ENCODE peak calls at places on chromosome 12, in ten cellular contexts. F, D, V, L, U, N, W, A, C and H are unnamed samples.

GRCh38 chr12:15931590-15932053 is 20.5 kb downstream of the DERA start:
- DNase-seq in D (no peak), N (no peak), C (no peak), A (no peak), L (peak), V (no peak), U (no peak), W (no peak), F (no peak), H (peak)

GRCh38 chr12:114834621-114835020 is 150.6 kb upstream of the TBX3 start:
- DNase-seq in A (no peak), U (no peak), D (no peak), N (peak), F (peak), C (no peak), W (no peak), V (no peak), L (peak), H (peak)

GRCh38 chr12:20443792-20444191 is 75.5 kb downstream of the PDE3A start:
- DNase-seq in L (no peak), W (no peak), A (no peak), V (no peak), N (no peak), D (no peak), C (no peak), U (no peak), F (no peak), H (no peak)

GRCh38 chr12:9064201-9064814 is 51.4 kb downstream of the A2M start:
- DNase-seq in F (peak), W (peak), L (peak), C (peak), V (peak), N (peak), A (peak), D (peak), U (peak), H (peak)

GRCh38 chr12:121355818-121356217 is 3.6 kb upstream of the ANAPC5 start:
- DNase-seq in N (no peak), V (no peak), L (no peak), D (no peak), F (no peak), C (no peak), U (no peak), W (no peak), A (no peak), H (no peak)

GRCh38 chr12:57993030-57993429 is 51.7 kb downstream of the ATP23 start:
- DNase-seq in V (no peak), D (no peak), C (no peak), A (no peak), U (no peak), F (peak), W (no peak), N (peak), L (peak), H (peak)

GRCh38 chr12:30692470-30692869 is 3.2 kb downstream of the IPO8 start:
- DNase-seq in F (peak), V (no peak), U (no peak), D (no peak), W (no peak), A (no peak), N (peak), C (no peak), L (peak), H (peak)

GRCh38 chr12:132689227-132689626 is 1.8 kb downstream of the PXMP2 start:
- DNase-seq in A (no peak), D (no peak), L (no peak), V (no peak), C (no peak), F (no peak), W (no peak), N (no peak), U (no peak), H (no peak)

GRCh38 chr12:6950944-6951540 is at the start of gene PTPN6:
- DNase-seq in W (no peak), F (no peak), D (no peak), C (peak), N (no peak), A (no peak), L (no peak), U (no peak), V (no peak), H (no peak)

GRCh38 chr12:82950362-82950761 is 263.7 kb downstream of the TMTC2 start:
- DNase-seq in L (no peak), C (no peak), W (no peak), D (no peak), U (no peak), V (no peak), A (no peak), F (no peak), N (no peak), H (no peak)

GRCh38 chr12:88313554-88313953 is 171.4 kb downstream of the TMTC3 start:
- DNase-seq in C (no peak), V (no peak), U (no peak), W (no peak), A (no peak), L (no peak), N (no peak), D (no peak), F (no peak), H (no peak)

GRCh38 chr12:88889326-88890110 is 309.2 kb upstream of the KITLG start:
- DNase-seq in U (peak), V (no peak), N (peak), W (no peak), L (peak), F (peak), C (no peak), D (no peak), A (no peak), H (peak)

GRCh38 chr12:118063567-118064391 is 2.8 kb upstream of the WSB2 start:
- DNase-seq in C (no peak), L (peak), W (no peak), F (peak), D (no peak), A (no peak), U (no peak), V (no peak), N (peak), H (peak)

GRCh38 chr12:4908694-4909396 is 860 bp upstream of the KCNA1 start:
- DNase-seq in W (no peak), L (no peak), C (no peak), V (no peak), F (no peak), A (no peak), D (no peak), N (peak), U (no peak), H (no peak)

GRCh38 chr12:147242-147641 is 66.7 kb downstream of the SLC6A12 start:
- DNase-seq in L (no peak), W (no peak), V (no peak), N (no peak), A (no peak), C (no peak), D (no peak), F (no peak), U (no peak), H (no peak)

GRCh38 chr12:13454991-13455696 is 258.6 kb downstream of the EMP1 start:
- DNase-seq in F (no peak), D (no peak), A (no peak), V (no peak), C (no peak), L (no peak), W (no peak), N (no peak), U (no peak), H (no peak)

GRCh38 chr12:101619868-101620761 is 25.3 kb downstream of the MYBPC1 start:
- DNase-seq in N (no peak), C (no peak), A (peak), L (no peak), D (no peak), F (no peak), U (no peak), V (no peak), W (peak), H (peak)

GRCh38 chr12:15522574-15523187 is 200.4 kb downstream of the PTPRO start:
- DNase-seq in D (no peak), V (no peak), N (peak), C (no peak), L (peak), F (peak), U (no peak), W (no peak), A (peak), H (peak)

GRCh38 chr12:132498931-132499330 is 9.0 kb downstream of the FBRSL1 start:
- DNase-seq in L (no peak), W (no peak), C (no peak), V (no peak), A (no peak), F (no peak), U (no peak), D (no peak), N (no peak), H (no peak)

GRCh38 chr12:110355080-110355479 is 48.4 kb downstream of the ANAPC7 start:
- DNase-seq in D (no peak), A (no peak), C (no peak), U (no peak), N (peak), F (no peak), W (no peak), L (no peak), V (no peak), H (peak)

GRCh38 chr12:7096006-7096903 is 4.0 kb upstream of the C1R start:
- DNase-seq in C (no peak), A (no peak), W (peak), U (no peak), F (no peak), L (no peak), N (no peak), D (no peak), V (no peak), H (no peak)

GRCh38 chr12:59834659-59835474 is 239.0 kb downstream of the SLC16A7 start:
- DNase-seq in U (no peak), D (no peak), A (no peak), W (no peak), V (no peak), N (peak), L (peak), F (peak), C (no peak), H (peak)

GRCh38 chr12:98373019-98373554 is 142.3 kb upstream of the TMPO start:
- DNase-seq in C (no peak), L (peak), U (peak), D (no peak), A (no peak), F (peak), N (peak), V (no peak), W (no peak), H (peak)

DNA sequence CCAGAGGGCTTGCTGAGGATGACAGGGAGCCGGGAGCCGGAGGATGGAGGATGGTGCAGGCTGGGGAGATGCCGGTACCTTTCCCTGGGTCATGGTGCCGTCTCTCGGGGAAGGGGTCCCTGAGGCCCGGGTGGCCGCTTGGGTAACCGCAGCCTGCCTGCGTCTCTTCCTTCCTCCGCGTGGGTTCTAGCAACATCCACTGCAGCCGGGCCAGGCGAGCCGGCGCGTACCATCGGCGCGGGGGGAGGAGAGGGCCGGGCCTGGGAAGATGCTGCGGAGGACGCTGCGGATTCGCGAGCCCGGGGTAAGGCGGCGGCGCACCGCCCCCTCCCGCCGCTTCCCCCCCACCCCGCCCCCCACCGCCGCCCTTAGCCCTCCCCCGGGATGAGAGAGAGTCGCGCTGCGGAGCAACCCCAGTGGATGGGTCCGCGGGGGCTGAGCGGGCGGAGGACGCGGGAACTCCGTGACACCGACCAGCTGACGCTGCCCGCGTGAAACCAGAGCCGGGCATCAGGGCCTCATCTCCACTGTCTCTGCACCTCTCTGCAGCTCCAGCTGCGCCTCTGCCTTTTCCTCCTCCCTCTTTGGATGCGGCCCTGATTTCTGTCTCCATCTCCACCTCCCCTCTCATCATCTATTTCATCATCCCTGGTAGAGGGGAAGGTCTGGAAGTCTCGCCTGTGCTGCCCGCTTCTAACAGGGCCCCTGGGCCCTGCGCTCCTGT is at the start of gene FAIM2:
- DNase-seq in W (peak), N (peak), A (no peak), L (peak), C (peak), V (no peak), D (peak), F (peak), U (peak), H (peak)
- TF ChIP-seq CTCF in W (no peak), N (no peak), A (no peak), L (no peak), C (no peak), V (no peak), D (no peak), F (no peak), U (no peak), H (no peak)

GRCh38 chr12:68940731-68941130 is 7.8 kb upstream of the CPM start:
- DNase-seq in W (no peak), V (no peak), F (no peak), C (no peak), N (no peak), U (no peak), L (no peak), D (no peak), A (no peak), H (peak)
- H3K4me3 ChIP-seq in W (no peak), V (no peak), F (no peak), C (no peak), N (no peak), U (no peak), L (no peak), D (no peak), A (no peak), H (no peak)

GRCh38 chr12:127133675-127134335 is 1133.2 kb upstream of the TMEM132C start:
- DNase-seq in F (no peak), D (no peak), V (no peak), C (no peak), W (no peak), L (peak), A (no peak), N (no peak), U (no peak), H (peak)
- TF ChIP-seq CTCF in F (no peak), D (no peak), V (no peak), C (no peak), W (no peak), L (peak), A (no peak), N (no peak), U (no peak), H (peak)

DNA sequence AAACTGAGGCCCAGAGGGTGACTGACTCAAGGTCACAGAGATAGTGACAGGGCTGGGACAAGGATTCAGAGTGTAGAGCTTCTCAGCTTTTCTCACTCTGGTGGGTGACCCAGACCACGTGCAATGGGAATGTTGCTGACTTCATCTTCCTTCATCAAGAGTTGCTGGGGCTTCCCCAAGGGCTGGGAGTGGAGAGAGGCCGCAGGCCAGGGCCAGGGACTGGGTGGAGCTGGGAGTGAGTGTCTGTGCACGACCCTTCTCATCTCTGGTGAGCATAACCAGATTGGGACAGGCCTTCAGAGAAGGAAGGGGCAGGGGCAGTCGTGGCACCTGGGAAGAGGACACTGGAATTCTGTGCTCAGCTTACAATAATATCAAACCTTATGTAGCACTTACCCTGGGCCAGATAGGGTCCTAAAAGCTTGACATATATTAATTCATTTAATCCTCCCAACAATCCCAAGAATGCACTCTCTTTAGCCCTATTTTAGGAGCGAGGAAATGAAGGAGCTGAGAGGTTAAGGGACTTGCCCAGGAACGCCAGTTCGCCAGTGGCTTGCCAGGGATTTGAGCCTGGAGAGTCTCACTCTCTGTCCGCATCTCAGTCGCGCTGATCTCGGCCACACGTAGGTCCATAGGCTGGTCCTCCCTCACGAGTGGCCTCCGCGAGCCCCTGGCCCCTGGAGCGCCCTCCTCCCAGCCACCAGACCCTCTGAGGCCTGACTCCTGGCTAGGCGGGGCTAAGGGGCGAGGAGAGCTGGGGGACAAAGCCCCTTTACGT is 15.8 kb downstream of the KRT18 start:
- DNase-seq in F (no peak), D (no peak), N (no peak), A (no peak), V (no peak), C (no peak), L (no peak), W (no peak), U (no peak), H (no peak)
- H3K4me3 ChIP-seq in F (no peak), D (peak), N (peak), A (no peak), V (no peak), C (peak), L (no peak), W (peak), U (no peak), H (peak)

GRCh38 chr12:53345486-53346195 is 9.5 kb upstream of the SP7 start:
- DNase-seq in C (no peak), V (no peak), D (peak), A (no peak), L (peak), F (no peak), U (no peak), W (no peak), N (peak), H (no peak)

GRCh38 chr12:53344824-53345485 is 8.8 kb upstream of the SP7 start:
- DNase-seq in A (peak), U (no peak), V (peak), N (peak), F (peak), C (peak), L (peak), D (peak), W (peak), H (peak)

GRCh38 chr12:53344487-53344823 is 8.3 kb upstream of the SP7 start:
- DNase-seq in L (no peak), F (no peak), U (no peak), V (no peak), D (no peak), C (no peak), A (no peak), W (no peak), N (no peak), H (no peak)

GRCh38 chr12:53343449-53343848 is 7.3 kb upstream of the SP7 start:
- DNase-seq in W (no peak), N (no peak), C (no peak), A (no peak), L (no peak), F (no peak), U (no peak), V (no peak), D (no peak), H (peak)

DNA sequence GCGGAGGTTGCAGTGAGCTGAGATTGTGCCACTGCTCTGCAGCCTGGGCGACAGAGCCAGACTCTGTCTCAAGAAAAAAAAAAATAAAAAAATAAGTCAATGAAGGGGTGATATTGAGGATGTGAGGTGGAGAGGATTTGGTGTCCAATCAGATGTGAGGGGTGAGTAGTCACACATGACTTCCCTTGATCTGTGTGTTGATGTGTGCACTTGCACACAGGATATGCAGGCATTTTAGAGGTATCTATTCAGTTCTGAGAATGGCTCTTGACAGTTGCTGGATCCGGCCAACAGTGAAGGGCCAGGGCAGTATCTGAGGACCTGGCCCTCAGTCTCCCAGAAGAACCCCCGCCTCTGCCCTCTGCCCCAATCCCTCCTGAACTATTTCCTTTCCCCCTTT is 7.8 kb upstream of the SP7 start:
- DNase-seq in V (no peak), U (no peak), D (no peak), C (no peak), A (no peak), N (no peak), F (no peak), W (no peak), L (no peak), H (no peak)
- TF ChIP-seq CTCF in V (no peak), U (no peak), D (no peak), C (no peak), A (no peak), N (no peak), F (no peak), W (no peak), L (no peak), H (no peak)

DNA sequence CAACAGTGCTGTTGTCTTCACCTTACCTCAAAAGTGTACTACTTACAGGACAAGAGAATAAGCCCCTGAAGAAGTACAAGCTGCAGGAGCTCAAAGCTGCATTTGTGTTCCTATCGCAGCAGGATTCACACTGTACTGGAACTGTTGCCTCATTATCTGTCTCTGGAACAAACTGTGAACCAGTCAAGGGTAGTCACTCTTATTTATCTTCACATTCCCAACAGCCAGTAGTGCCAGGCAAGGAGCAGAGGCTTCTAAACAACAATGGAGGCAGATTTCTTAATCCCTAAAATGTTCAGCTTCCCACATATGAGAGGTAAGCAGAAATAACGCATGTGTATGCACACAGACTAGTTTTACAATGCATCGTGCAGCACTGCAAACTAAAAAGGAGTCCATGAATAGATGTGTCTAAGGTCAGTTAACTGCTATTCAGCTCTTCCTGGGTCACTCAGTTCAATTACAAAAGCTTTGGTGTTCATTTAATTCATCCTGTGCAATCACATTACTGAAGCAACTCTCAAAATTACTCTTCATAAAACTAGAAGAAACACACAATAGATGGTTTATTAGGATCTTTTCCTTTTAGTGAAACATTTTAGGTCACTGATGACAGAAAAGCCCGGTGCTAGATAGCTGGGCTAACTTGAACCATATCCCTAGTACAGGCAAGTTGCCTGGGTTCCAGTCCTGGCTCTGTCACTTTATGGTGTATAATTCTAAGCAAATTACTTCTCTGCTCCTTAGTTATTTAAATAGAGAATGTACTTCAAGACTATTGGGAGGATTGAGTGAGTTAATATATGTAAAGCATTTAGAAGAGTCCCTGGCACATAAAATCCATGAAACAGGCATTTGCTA is 2.7 kb downstream of the APPL2 start:
- DNase-seq in A (no peak), L (no peak), D (no peak), C (no peak), N (no peak), V (no peak), W (no peak), U (no peak), F (no peak), H (peak)
- H3K4me3 ChIP-seq in A (peak), L (no peak), D (peak), C (peak), N (peak), V (no peak), W (peak), U (peak), F (no peak), H (no peak)

GRCh38 chr12:41264281-41264680 is 76.2 kb downstream of the PDZRN4 start:
- DNase-seq in D (no peak), N (no peak), C (no peak), A (no peak), W (no peak), V (no peak), L (peak), F (peak), U (no peak), H (peak)
- TF ChIP-seq CTCF in D (peak), N (peak), C (peak), A (peak), W (peak), V (no peak), L (no peak), F (peak), U (no peak), H (peak)

GRCh38 chr12:94151577-94151976 is 3.2 kb downstream of the PLXNC1 start:
- DNase-seq in F (no peak), N (no peak), L (no peak), D (no peak), U (no peak), W (no peak), A (no peak), V (no peak), C (no peak), H (no peak)
- H3K4me3 ChIP-seq in F (no peak), N (no peak), L (no peak), D (no peak), U (no peak), W (no peak), A (no peak), V (no peak), C (peak), H (no peak)

GRCh38 chr12:51721281-51721940 is 127.1 kb downstream of the FIGNL2 start:
- DNase-seq in U (no peak), W (peak), D (peak), F (peak), C (peak), L (peak), V (no peak), N (peak), A (no peak), H (peak)
- TF ChIP-seq CTCF in U (peak), W (no peak), D (no peak), F (peak), C (no peak), L (peak), V (no peak), N (no peak), A (no peak), H (peak)

GRCh38 chr12:21650997-21651396 is 6.6 kb downstream of the LDHB start:
- DNase-seq in U (no peak), N (no peak), F (no peak), C (no peak), L (no peak), A (no peak), W (no peak), V (no peak), D (no peak), H (no peak)
- H3K4me3 ChIP-seq in U (no peak), N (no peak), F (no peak), C (no peak), L (no peak), A (no peak), W (no peak), V (no peak), D (no peak), H (no peak)